ENCODE peak calls at places on chromosomes 1 and 21, in four cellular contexts. One of them, this sample, is unnamed.

GRCh38 chr1:96722161-96722908 is 751 bp downstream of the PTBP2 start:
- DNase-seq in stimulated activated CD8-positive, alpha-beta memory T cell treated with anti-CD3 and anti-CD28 coated beads, Interleukin-4, amount 100 ng/mL, for 4 hours: peak
- DNase-seq in nucleus accumbens: peak
- DNase-seq in amygdala: peak
- DNase-seq in this sample: peak

GRCh38 chr1:10761503-10762152 is 34.8 kb downstream of the CASZ1 start:
- DNase-seq in stimulated activated CD8-positive, alpha-beta memory T cell treated with anti-CD3 and anti-CD28 coated beads, Interleukin-4, amount 100 ng/mL, for 4 hours: no peak
- DNase-seq in nucleus accumbens: no peak
- DNase-seq in amygdala: no peak
- DNase-seq in this sample: no peak

GRCh38 chr21:42028754-42029385 is 18.7 kb upstream of the ZBTB21 start:
- DNase-seq in stimulated activated CD8-positive, alpha-beta memory T cell treated with anti-CD3 and anti-CD28 coated beads, Interleukin-4, amount 100 ng/mL, for 4 hours: no peak
- DNase-seq in nucleus accumbens: no peak
- DNase-seq in amygdala: no peak
- DNase-seq in this sample: no peak

GRCh38 chr1:32480003-32480402 is 15.1 kb downstream of the ZBTB8B start:
- DNase-seq in stimulated activated CD8-positive, alpha-beta memory T cell treated with anti-CD3 and anti-CD28 coated beads, Interleukin-4, amount 100 ng/mL, for 4 hours: no peak
- DNase-seq in nucleus accumbens: no peak
- DNase-seq in amygdala: no peak
- DNase-seq in this sample: no peak

GRCh38 chr1:147177611-147178370 is 5.5 kb upstream of the PRKAB2 start:
- DNase-seq in stimulated activated CD8-positive, alpha-beta memory T cell treated with anti-CD3 and anti-CD28 coated beads, Interleukin-4, amount 100 ng/mL, for 4 hours: no peak
- DNase-seq in nucleus accumbens: no peak
- DNase-seq in amygdala: no peak
- DNase-seq in this sample: no peak

GRCh38 chr1:150974580-150975478 is at the start of gene CERS2:
- DNase-seq in stimulated activated CD8-positive, alpha-beta memory T cell treated with anti-CD3 and anti-CD28 coated beads, Interleukin-4, amount 100 ng/mL, for 4 hours: peak
- DNase-seq in nucleus accumbens: peak
- DNase-seq in amygdala: no peak
- DNase-seq in this sample: peak

GRCh38 chr1:117166076-117166475 is 44.5 kb upstream of the TRIM45 start:
- DNase-seq in stimulated activated CD8-positive, alpha-beta memory T cell treated with anti-CD3 and anti-CD28 coated beads, Interleukin-4, amount 100 ng/mL, for 4 hours: no peak
- DNase-seq in nucleus accumbens: no peak
- DNase-seq in amygdala: no peak
- DNase-seq in this sample: no peak

GRCh38 chr1:19349999-19350398 is 37.9 kb downstream of the SLC66A1 start:
- DNase-seq in stimulated activated CD8-positive, alpha-beta memory T cell treated with anti-CD3 and anti-CD28 coated beads, Interleukin-4, amount 100 ng/mL, for 4 hours: no peak
- DNase-seq in nucleus accumbens: no peak
- DNase-seq in amygdala: no peak
- DNase-seq in this sample: no peak

GRCh38 chr21:15679630-15680029 is 50.2 kb upstream of the USP25 start:
- DNase-seq in stimulated activated CD8-positive, alpha-beta memory T cell treated with anti-CD3 and anti-CD28 coated beads, Interleukin-4, amount 100 ng/mL, for 4 hours: no peak
- DNase-seq in nucleus accumbens: no peak
- DNase-seq in amygdala: no peak
- DNase-seq in this sample: no peak

GRCh38 chr1:52186449-52186848 is 44.6 kb downstream of the ZFYVE9 start:
- DNase-seq in stimulated activated CD8-positive, alpha-beta memory T cell treated with anti-CD3 and anti-CD28 coated beads, Interleukin-4, amount 100 ng/mL, for 4 hours: no peak
- DNase-seq in nucleus accumbens: no peak
- DNase-seq in amygdala: no peak
- DNase-seq in this sample: no peak

GRCh38 chr1:36703526-36704208 is 221.0 kb upstream of the CSF3R start:
- DNase-seq in stimulated activated CD8-positive, alpha-beta memory T cell treated with anti-CD3 and anti-CD28 coated beads, Interleukin-4, amount 100 ng/mL, for 4 hours: peak
- DNase-seq in nucleus accumbens: peak
- DNase-seq in amygdala: peak
- DNase-seq in this sample: peak

GRCh38 chr1:7679873-7680790 is 91.0 kb upstream of the VAMP3 start:
- DNase-seq in stimulated activated CD8-positive, alpha-beta memory T cell treated with anti-CD3 and anti-CD28 coated beads, Interleukin-4, amount 100 ng/mL, for 4 hours: no peak
- DNase-seq in nucleus accumbens: peak
- DNase-seq in amygdala: no peak
- DNase-seq in this sample: peak

GRCh38 chr1:26833432-26834405 is 7.2 kb downstream of the ZDHHC18 start:
- DNase-seq in stimulated activated CD8-positive, alpha-beta memory T cell treated with anti-CD3 and anti-CD28 coated beads, Interleukin-4, amount 100 ng/mL, for 4 hours: peak
- DNase-seq in nucleus accumbens: no peak
- DNase-seq in amygdala: no peak
- DNase-seq in this sample: no peak

This sample was measured in dorsolateral prefrontal cortex.